ENCODE peak calls at places on chromosomes 3 and 15, in eight cellular contexts. E is PC-3, R is fibroblast of lung, N is hepatocyte, D is GM23248, T is mesenchymal stem cell, U is neuronal stem cell, W is Karpas-422. I is an unnamed sample.

GRCh38 chr15:58066042-58066867 is 744 bp upstream of the ALDH1A2 start:
- DNase-seq in U (peak; percentile 48), W (no peak), E (peak; percentile 60), N (peak; percentile 87), D (peak; percentile 62), R (peak; percentile 43), T (peak; percentile 44), I (peak; percentile 28)

GRCh38 chr3:127141921-127142730 is 50.8 kb upstream of the PRR23E start:
- DNase-seq in N (peak; percentile 88), E (peak; percentile 14), W (no peak), T (no peak), R (peak; percentile 3), D (no peak), U (no peak), I (peak; percentile 64)

GRCh38 chr15:67121725-67122600 is 56.6 kb downstream of the SMAD3 start:
- DNase-seq in D (no peak), N (no peak), U (no peak), R (no peak), E (no peak), T (no peak), W (no peak), I (no peak)

GRCh38 chr3:1587426-1587825 is 494.6 kb downstream of the CNTN6 start:
- DNase-seq in U (no peak), R (no peak), T (no peak), D (no peak), E (no peak), W (no peak), N (no peak), I (no peak)

GRCh38 chr15:37076543-37076942 is 23.8 kb downstream of the MEIS2 start:
- DNase-seq in N (no peak), W (no peak), U (no peak), D (peak; percentile 65), R (peak; percentile 74), T (peak; percentile 53), E (peak; percentile 45), I (no peak)

GRCh38 chr3:64878372-64878771 is 190.6 kb upstream of the ADAMTS9 start:
- DNase-seq in R (peak; percentile 57), U (no peak), D (peak; percentile 42), T (peak; percentile 26), E (peak; percentile 7), N (peak; percentile 28), W (no peak), I (peak; percentile 14)

GRCh38 chr15:31435891-31436628 is 109.4 kb downstream of the KLF13 start:
- DNase-seq in T (no peak), N (no peak), E (peak; percentile 8), D (peak; percentile 87), R (no peak), U (no peak), W (no peak), I (no peak)

GRCh38 chr15:62739507-62739906 is 303.0 kb upstream of the TPM1 start:
- DNase-seq in T (peak; percentile 10), N (no peak), W (no peak), R (peak; percentile 8), U (no peak), D (peak; percentile 85), E (peak; percentile 70), I (peak; percentile 63)

GRCh38 chr3:2929574-2929973 is 180.6 kb downstream of the IL5RA start:
- DNase-seq in U (no peak), R (no peak), W (no peak), D (no peak), N (no peak), E (no peak), T (peak; percentile 24), I (no peak)

GRCh38 chr3:191644291-191644690 is 183.3 kb downstream of the PYDC2 start:
- DNase-seq in R (no peak), U (no peak), T (no peak), W (no peak), E (no peak), N (no peak), D (no peak), I (no peak)

GRCh38 chr15:45660231-45660979 is 25.6 kb downstream of the SQOR start:
- DNase-seq in R (peak; percentile 31), U (no peak), T (peak; percentile 45), D (no peak), N (no peak), W (no peak), E (no peak), I (peak; percentile 25)

GRCh38 chr15:37362414-37362813 is 262.1 kb upstream of the MEIS2 start:
- DNase-seq in N (no peak), R (no peak), W (no peak), T (no peak), D (no peak), U (no peak), E (no peak), I (no peak)

GRCh38 chr3:171753665-171754408 is 56.4 kb downstream of the PLD1 start:
- DNase-seq in D (peak; percentile 87), E (no peak), W (no peak), U (no peak), T (peak; percentile 91), N (no peak), R (peak; percentile 74), I (no peak)

GRCh38 chr15:66865622-66866611 is 163.9 kb downstream of the SMAD6 start:
- DNase-seq in R (no peak), E (no peak), U (no peak), T (no peak), D (no peak), N (no peak), W (peak; percentile 96), I (no peak)

GRCh38 chr3:193774272-193774915 is 181.4 kb downstream of the OPA1 start:
- DNase-seq in E (no peak), R (no peak), T (no peak), N (no peak), W (no peak), D (no peak), U (no peak), I (no peak)

GRCh38 chr3:193773266-193774183 is 180.5 kb downstream of the OPA1 start:
- DNase-seq in N (no peak), T (peak; percentile 36), R (no peak), E (no peak), U (no peak), D (no peak), W (no peak), I (no peak)

GRCh38 chr3:193771736-193772135 is 178.7 kb downstream of the OPA1 start:
- DNase-seq in T (no peak), D (no peak), N (no peak), E (no peak), U (peak; percentile 29), W (no peak), R (no peak), I (no peak)

GRCh38 chr3:193771011-193771697 is 178.1 kb downstream of the OPA1 start:
- DNase-seq in E (no peak), N (no peak), W (no peak), R (no peak), U (no peak), D (no peak), T (no peak), I (no peak)

DNA sequence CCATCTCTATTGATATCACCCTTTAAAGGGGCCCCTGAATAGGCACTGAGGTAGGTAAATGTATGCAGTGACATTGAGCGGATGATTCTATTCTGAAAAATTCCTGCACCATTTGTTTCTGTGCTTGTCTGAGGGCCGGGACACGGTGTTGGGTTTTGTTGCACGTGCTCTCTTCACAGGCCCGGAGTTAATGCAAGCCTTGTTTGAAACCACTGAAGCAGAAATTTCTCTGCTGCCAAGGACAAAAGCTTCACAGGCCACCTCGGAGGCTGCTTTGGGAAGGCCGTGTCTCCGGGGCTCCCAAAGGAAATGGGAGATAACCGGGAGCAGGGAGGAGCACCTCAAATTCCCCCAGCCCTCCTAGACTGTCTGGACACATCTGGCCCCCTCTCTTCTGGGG is 179.4 kb downstream of the OPA1 start:
- DNase-seq in R (no peak), W (no peak), N (no peak), E (no peak), U (peak; percentile 90), T (no peak), D (no peak), I (no peak)
- H2AFZ ChIP-seq in R (no peak overlapping the region), W (no peak overlapping the region), N (no peak overlapping the region), E (no peak overlapping the region), U (no peak overlapping the region), T (no peak overlapping the region), D (no peak overlapping the region), I (no peak overlapping the region)

GRCh38 chr15:74426404-74427281 is 7.1 kb downstream of the SEMA7A start:
- DNase-seq in R (no peak), E (no peak), W (no peak), N (no peak), U (no peak), T (no peak), D (no peak), I (no peak)
- H2AFZ ChIP-seq in R (no peak overlapping the region), E (no peak overlapping the region), W (no peak overlapping the region), N (no peak overlapping the region), U (no peak overlapping the region), T (no peak overlapping the region), D (no peak overlapping the region), I (no peak overlapping the region)

DNA sequence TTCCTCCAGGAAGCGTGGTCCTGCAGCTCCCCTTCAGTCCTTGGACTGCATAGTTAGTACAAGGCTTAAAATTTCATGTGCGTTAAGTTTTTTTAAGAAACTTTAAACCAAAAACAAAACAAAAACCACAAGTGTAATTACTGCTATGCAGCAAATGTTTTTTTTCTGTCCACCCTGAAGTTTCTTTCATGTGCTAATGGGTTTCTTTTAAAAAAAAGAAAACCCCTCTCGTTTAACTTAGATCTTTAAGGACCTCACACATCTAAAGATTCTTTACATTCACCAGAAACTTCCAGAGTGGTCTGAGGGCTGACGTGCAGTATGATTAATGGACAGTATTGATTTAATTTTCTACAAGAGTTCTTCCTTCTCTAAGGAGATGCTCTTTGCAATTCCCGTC is 72.0 kb upstream of the PYGO1 start:
- DNase-seq in R (no peak), U (no peak), N (no peak), T (no peak), W (no peak), E (no peak), D (no peak), I (no peak)
- H2AFZ ChIP-seq in R (no peak overlapping the region), U (no peak overlapping the region), N (peak overlapping the region; percentile 3), T (no peak overlapping the region), W (no peak overlapping the region), E (no peak overlapping the region), D (peak overlapping the region; percentile 16), I (no peak overlapping the region)

GRCh38 chr3:138435840-138436239 is 1.4 kb downstream of the ESYT3 start:
- DNase-seq in D (no peak), W (no peak), U (no peak), R (no peak), E (no peak), N (no peak), T (no peak), I (no peak)
- H2AFZ ChIP-seq in D (peak overlapping the region; percentile 77), W (no peak overlapping the region), U (peak overlapping the region; percentile 99), R (no peak overlapping the region), E (no peak overlapping the region), N (no peak overlapping the region), T (no peak overlapping the region), I (no peak overlapping the region)

GRCh38 chr15:49900836-49901235 is 218.2 kb downstream of the ATP8B4 start:
- DNase-seq in D (peak; percentile 7), R (no peak), W (no peak), N (no peak), E (no peak), U (no peak), T (no peak), I (no peak)
- H2AFZ ChIP-seq in D (peak overlapping the region; percentile 15), R (no peak overlapping the region), W (no peak overlapping the region), N (no peak overlapping the region), E (no peak overlapping the region), U (no peak overlapping the region), T (no peak overlapping the region), I (no peak overlapping the region)

DNA sequence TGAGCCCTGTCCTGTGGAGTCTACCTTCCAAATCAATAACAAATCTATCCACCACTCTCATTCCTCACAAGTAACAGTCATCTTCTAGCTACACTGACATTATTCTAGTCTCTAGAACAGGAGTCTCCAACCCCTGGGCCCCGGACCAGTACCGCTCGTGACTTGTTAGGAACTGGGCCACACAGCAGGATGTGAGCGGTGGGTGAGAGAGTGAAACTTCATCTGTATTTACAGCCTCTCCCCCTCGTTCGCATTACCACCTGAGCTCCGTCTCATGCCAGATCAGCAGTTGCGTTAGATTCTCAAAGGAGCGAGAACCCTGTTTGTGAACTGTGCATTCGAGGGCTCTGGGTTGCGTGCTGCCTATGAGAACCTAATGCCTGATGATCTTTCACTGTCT is 31.9 kb downstream of the ROBO2 start:
- DNase-seq in T (no peak), U (no peak), D (no peak), N (no peak), R (no peak), W (no peak), E (no peak), I (no peak)
- H2AFZ ChIP-seq in T (no peak overlapping the region), U (no peak overlapping the region), D (no peak overlapping the region), N (no peak overlapping the region), R (no peak overlapping the region), W (no peak overlapping the region), E (no peak overlapping the region), I (peak overlapping the region; percentile 58)